ENCODE peak calls at places on chromosomes 4 and X, in eight cellular contexts. V, U, M, H, F, E, Z and N are unnamed samples.

GRCh38 chr4:162406637-162407370 is 243.0 kb upstream of the FSTL5 start:
- DNase-seq in U (no peak), Z (no peak), F (no peak), E (no peak), H (no peak), M (no peak), V (peak), N (no peak)

GRCh38 chrX:46573896-46574336 is 351 bp downstream of the CHST7 start:
- DNase-seq in M (peak), V (peak), U (peak), Z (peak), F (peak), E (peak), H (no peak), N (no peak)

GRCh38 chr4:151218343-151218742 is 58.6 kb upstream of the PRSS48 start:
- DNase-seq in V (no peak), E (no peak), F (no peak), U (no peak), Z (peak), H (no peak), M (peak), N (no peak)

GRCh38 chr4:102705391-102705935 is 55.3 kb downstream of the MANBA start:
- DNase-seq in Z (no peak), E (no peak), U (no peak), V (no peak), M (no peak), H (no peak), F (no peak), N (no peak)

GRCh38 chr4:180190382-180190781 is 2052.8 kb upstream of the TENM3 start:
- DNase-seq in Z (no peak), V (no peak), M (no peak), E (no peak), H (no peak), U (no peak), F (no peak), N (no peak)

GRCh38 chr4:139560396-139561084 is 4.5 kb upstream of the SETD7 start:
- DNase-seq in E (no peak), Z (peak), U (no peak), H (no peak), M (peak), V (no peak), F (peak), N (no peak)

GRCh38 chrX:105635794-105636193 is 186.5 kb upstream of the NRK start:
- DNase-seq in E (no peak), V (no peak), F (no peak), M (no peak), H (no peak), U (no peak), Z (no peak), N (no peak)

GRCh38 chr4:7013171-7013570 is 30.0 kb upstream of the TADA2B start:
- DNase-seq in M (no peak), Z (no peak), U (no peak), F (no peak), V (no peak), H (no peak), E (no peak), N (no peak)

GRCh38 chr4:39043697-39044363 is 11.6 kb upstream of the TMEM156 start:
- DNase-seq in M (peak), V (no peak), F (peak), Z (peak), E (no peak), H (no peak), U (no peak), N (no peak)

GRCh38 chrX:152900937-152901445 is 3.1 kb downstream of the ZNF185 start:
- DNase-seq in E (no peak), M (no peak), V (no peak), Z (no peak), H (no peak), U (no peak), F (no peak), N (no peak)

GRCh38 chrX:80766916-80767315 is 42.8 kb downstream of the BRWD3 start:
- DNase-seq in M (no peak), U (no peak), F (no peak), V (no peak), Z (no peak), E (no peak), H (no peak), N (no peak)

GRCh38 chrX:149312936-149313432 is 192.1 kb downstream of the IDS start:
- DNase-seq in V (no peak), Z (no peak), M (peak), E (no peak), H (no peak), F (no peak), U (no peak), N (no peak)

GRCh38 chr4:25030283-25031076 is at the start of gene LGI2:
- DNase-seq in F (no peak), H (no peak), E (peak), Z (no peak), U (peak), M (no peak), V (peak), N (no peak)

GRCh38 chr4:55028196-55028595 is 97.2 kb downstream of the KDR start:
- DNase-seq in E (no peak), V (no peak), M (no peak), U (no peak), F (no peak), Z (no peak), H (no peak), N (no peak)

GRCh38 chr4:148030486-148030885 is 298.6 kb downstream of the ARHGAP10 start:
- DNase-seq in V (no peak), Z (peak), F (no peak), H (peak), E (no peak), U (no peak), M (peak), N (peak)

GRCh38 chr4:76310683-76311082 is 4.2 kb downstream of the STBD1 start:
- DNase-seq in F (no peak), V (no peak), U (no peak), E (no peak), H (no peak), Z (no peak), M (no peak), N (no peak)

GRCh38 chr4:79334341-79334740 is 8.5 kb upstream of the NAA11 start:
- DNase-seq in H (no peak), U (no peak), F (no peak), V (no peak), M (no peak), Z (no peak), E (no peak), N (no peak)

GRCh38 chr4:185524888-185525863 is 10.1 kb downstream of the PDLIM3 start:
- DNase-seq in M (peak), H (no peak), V (no peak), U (no peak), F (no peak), E (no peak), Z (peak), N (no peak)

GRCh38 chr4:147596976-147597375 is 20.2 kb upstream of the TMEM184C start:
- DNase-seq in F (peak), V (no peak), U (no peak), M (peak), Z (peak), H (peak), E (no peak), N (peak)

GRCh38 chr4:40992472-40993298 is 221.7 kb downstream of the APBB2 start:
- DNase-seq in H (peak), U (no peak), Z (peak), M (peak), E (no peak), V (no peak), F (peak), N (no peak)

GRCh38 chr4:24651266-24651665 is 66.9 kb upstream of the DHX15 start:
- DNase-seq in Z (no peak), H (no peak), U (no peak), V (no peak), E (no peak), M (no peak), F (no peak), N (no peak)

GRCh38 chr4:150130953-150131352 is 52.7 kb downstream of the DCLK2 start:
- DNase-seq in M (peak), Z (no peak), U (peak), F (no peak), E (no peak), V (no peak), H (peak), N (peak)